ENCODE peak calls at places on chromosomes 11 and 22, in six cellular contexts. One of them, this sample, is unnamed.

GRCh38 chr11:14070866-14071265 is 108.3 kb downstream of the SPON1 start:
- DNase-seq in hypothalamus: no peak
- DNase-seq in RPMI8226: no peak
- DNase-seq in NCI-H2081 treated with DMSO at 0.1 percent for 48 hours: no peak
- DNase-seq in adrenal gland: no peak
- DNase-seq in neuronal stem cell: no peak
- DNase-seq in this sample: no peak

GRCh38 chr11:116990811-116991210 is 107.4 kb downstream of the SIK3 start:
- DNase-seq in hypothalamus: no peak
- DNase-seq in adrenal gland: no peak
- DNase-seq in neuronal stem cell: no peak
- DNase-seq in RPMI8226: no peak
- DNase-seq in NCI-H2081 treated with DMSO at 0.1 percent for 48 hours: no peak
- DNase-seq in this sample: no peak

GRCh38 chr22:29729161-29729560 is 9.4 kb downstream of the CABP7 start:
- DNase-seq in NCI-H2081 treated with DMSO at 0.1 percent for 48 hours: no peak
- DNase-seq in adrenal gland: no peak
- DNase-seq in hypothalamus: no peak
- DNase-seq in neuronal stem cell: no peak
- DNase-seq in RPMI8226: no peak
- DNase-seq in this sample: no peak

GRCh38 chr22:40769761-40770160 is 49.4 kb downstream of the SLC25A17 start:
- DNase-seq in neuronal stem cell: no peak
- DNase-seq in NCI-H2081 treated with DMSO at 0.1 percent for 48 hours: no peak
- DNase-seq in hypothalamus: no peak
- DNase-seq in RPMI8226: no peak
- DNase-seq in adrenal gland: no peak
- DNase-seq in this sample: no peak

GRCh38 chr11:104093426-104094280 is 57.2 kb downstream of the DDI1 start:
- DNase-seq in RPMI8226: no peak
- DNase-seq in adrenal gland: no peak
- DNase-seq in NCI-H2081 treated with DMSO at 0.1 percent for 48 hours: no peak
- DNase-seq in neuronal stem cell: no peak
- DNase-seq in hypothalamus: no peak
- DNase-seq in this sample: no peak

GRCh38 chr22:45863981-45864751 is 112.8 kb downstream of the WNT7B start:
- DNase-seq in NCI-H2081 treated with DMSO at 0.1 percent for 48 hours: no peak
- DNase-seq in adrenal gland: peak
- DNase-seq in neuronal stem cell: peak
- DNase-seq in hypothalamus: peak
- DNase-seq in RPMI8226: peak
- DNase-seq in this sample: no peak

GRCh38 chr11:997907-998306 is 38.6 kb downstream of the MUC6 start:
- DNase-seq in adrenal gland: no peak
- DNase-seq in NCI-H2081 treated with DMSO at 0.1 percent for 48 hours: no peak
- DNase-seq in RPMI8226: no peak
- DNase-seq in hypothalamus: no peak
- DNase-seq in neuronal stem cell: no peak
- DNase-seq in this sample: no peak

GRCh38 chr11:28123151-28123571 is 15.0 kb downstream of the METTL15 start:
- DNase-seq in adrenal gland: no peak
- DNase-seq in hypothalamus: no peak
- DNase-seq in neuronal stem cell: no peak
- DNase-seq in RPMI8226: no peak
- DNase-seq in NCI-H2081 treated with DMSO at 0.1 percent for 48 hours: no peak
- DNase-seq in this sample: no peak

GRCh38 chr11:29656557-29656956 is 360.3 kb downstream of the KCNA4 start:
- DNase-seq in adrenal gland: no peak
- DNase-seq in RPMI8226: no peak
- DNase-seq in NCI-H2081 treated with DMSO at 0.1 percent for 48 hours: no peak
- DNase-seq in neuronal stem cell: no peak
- DNase-seq in hypothalamus: no peak
- DNase-seq in this sample: no peak

GRCh38 chr22:29270475-29271271 is 2.6 kb downstream of the EWSR1 start:
- DNase-seq in NCI-H2081 treated with DMSO at 0.1 percent for 48 hours: no peak
- DNase-seq in neuronal stem cell: no peak
- DNase-seq in hypothalamus: peak
- DNase-seq in adrenal gland: peak
- DNase-seq in RPMI8226: no peak
- DNase-seq in this sample: no peak

GRCh38 chr11:11620251-11620965 is 1.4 kb downstream of the GALNT18 start:
- DNase-seq in RPMI8226: peak
- DNase-seq in neuronal stem cell: peak
- DNase-seq in NCI-H2081 treated with DMSO at 0.1 percent for 48 hours: no peak
- DNase-seq in hypothalamus: peak
- DNase-seq in adrenal gland: peak
- DNase-seq in this sample: peak

GRCh38 chr11:64759131-64759721 is 548 bp downstream of the PYGM start:
- DNase-seq in hypothalamus: no peak
- DNase-seq in RPMI8226: no peak
- DNase-seq in adrenal gland: no peak
- DNase-seq in NCI-H2081 treated with DMSO at 0.1 percent for 48 hours: no peak
- DNase-seq in neuronal stem cell: no peak
- DNase-seq in this sample: peak

GRCh38 chr11:102733232-102733875 is 8.6 kb upstream of the MMP8 start:
- DNase-seq in hypothalamus: no peak
- DNase-seq in neuronal stem cell: peak
- DNase-seq in NCI-H2081 treated with DMSO at 0.1 percent for 48 hours: peak
- DNase-seq in RPMI8226: peak
- DNase-seq in adrenal gland: peak
- DNase-seq in this sample: no peak

GRCh38 chr11:6365659-6366058 is 24.6 kb upstream of the SMPD1 start:
- DNase-seq in hypothalamus: no peak
- DNase-seq in RPMI8226: no peak
- DNase-seq in neuronal stem cell: no peak
- DNase-seq in adrenal gland: no peak
- DNase-seq in NCI-H2081 treated with DMSO at 0.1 percent for 48 hours: no peak
- DNase-seq in this sample: no peak

GRCh38 chr11:126282742-126283591 is at the start of gene TIRAP:
- DNase-seq in NCI-H2081 treated with DMSO at 0.1 percent for 48 hours: no peak
- DNase-seq in hypothalamus: peak
- DNase-seq in neuronal stem cell: no peak
- DNase-seq in adrenal gland: peak
- DNase-seq in RPMI8226: peak
- DNase-seq in this sample: peak

GRCh38 chr11:4495986-4496385 is 13.5 kb downstream of the OR52K1 start:
- DNase-seq in neuronal stem cell: no peak
- DNase-seq in RPMI8226: no peak
- DNase-seq in adrenal gland: no peak
- DNase-seq in hypothalamus: no peak
- DNase-seq in NCI-H2081 treated with DMSO at 0.1 percent for 48 hours: no peak
- DNase-seq in this sample: no peak

This sample was measured in ovary.